ENCODE peak calls at places on chromosomes 1 and 21, in five cellular contexts. B, E, U, Y and L are unnamed samples.

GRCh38 chr1:150560011-150560438 is 10.8 kb downstream of the ADAMTSL4 start:
- DNase-seq in B (peak; percentile 86), E (peak; percentile 78), U (no peak), Y (peak; percentile 85), L (peak; percentile 67)

GRCh38 chr21:15604424-15604823 is 125.4 kb upstream of the USP25 start:
- DNase-seq in B (no peak), E (no peak), U (peak; percentile 52), Y (no peak), L (no peak)

GRCh38 chr21:17513214-17514123 is 626 bp downstream of the CXADR start:
- DNase-seq in B (peak; percentile 66), E (no peak), U (peak; percentile 20), Y (peak; percentile 57), L (no peak)

GRCh38 chr1:204829133-204829532 is 41.5 kb upstream of the NFASC start:
- DNase-seq in B (no peak), E (no peak), U (no peak), Y (no peak), L (no peak)

GRCh38 chr1:245263701-245264100 is 108.9 kb downstream of the KIF26B start:
- DNase-seq in B (no peak), E (no peak), U (no peak), Y (no peak), L (no peak)

GRCh38 chr1:234486858-234487830 is 8.2 kb upstream of the TARBP1 start:
- DNase-seq in B (peak; percentile 48), E (no peak), U (peak; percentile 66), Y (peak; percentile 55), L (peak; percentile 45)

GRCh38 chr1:90721210-90722194 is 4.4 kb upstream of the BARHL2 start:
- DNase-seq in B (peak; percentile 56), E (no peak), U (peak; percentile 21), Y (peak; percentile 62), L (no peak)

GRCh38 chr1:218983848-218984247 is 189.8 kb upstream of the LYPLAL1 start:
- DNase-seq in B (no peak), E (no peak), U (no peak), Y (no peak), L (no peak)

GRCh38 chr21:34612056-34612455 is 2.9 kb downstream of the RCAN1 start:
- DNase-seq in B (no peak), E (no peak), U (no peak), Y (no peak), L (no peak)

GRCh38 chr1:73909043-73909567 is 288.9 kb downstream of the LRRIQ3 start:
- DNase-seq in B (no peak), E (no peak), U (no peak), Y (no peak), L (no peak)

GRCh38 chr1:89844236-89844807 is 23.5 kb downstream of the LRRC8D start:
- DNase-seq in B (no peak), E (no peak), U (no peak), Y (no peak), L (no peak)

GRCh38 chr1:153566414-153567371 is 1.0 kb upstream of the S100A2 start:
- DNase-seq in B (peak; percentile 85), E (peak; percentile 92), U (peak; percentile 98), Y (peak; percentile 98), L (peak; percentile 98)

GRCh38 chr1:164583835-164584539 is 25.0 kb downstream of the PBX1 start:
- DNase-seq in B (no peak), E (no peak), U (no peak), Y (no peak), L (no peak)

GRCh38 chr1:186139706-186140105 is 235.3 kb downstream of the TPR start:
- DNase-seq in B (no peak), E (no peak), U (peak; percentile 70), Y (no peak), L (no peak)

GRCh38 chr1:153790282-153790995 is 15.2 kb downstream of the SLC27A3 start:
- DNase-seq in B (peak; percentile 61), E (peak; percentile 84), U (peak; percentile 35), Y (peak; percentile 78), L (peak; percentile 51)

GRCh38 chr21:44483288-44484237 is 28.3 kb downstream of the LRRC3 start:
- DNase-seq in B (no peak), E (no peak), U (no peak), Y (no peak), L (no peak)

DNA sequence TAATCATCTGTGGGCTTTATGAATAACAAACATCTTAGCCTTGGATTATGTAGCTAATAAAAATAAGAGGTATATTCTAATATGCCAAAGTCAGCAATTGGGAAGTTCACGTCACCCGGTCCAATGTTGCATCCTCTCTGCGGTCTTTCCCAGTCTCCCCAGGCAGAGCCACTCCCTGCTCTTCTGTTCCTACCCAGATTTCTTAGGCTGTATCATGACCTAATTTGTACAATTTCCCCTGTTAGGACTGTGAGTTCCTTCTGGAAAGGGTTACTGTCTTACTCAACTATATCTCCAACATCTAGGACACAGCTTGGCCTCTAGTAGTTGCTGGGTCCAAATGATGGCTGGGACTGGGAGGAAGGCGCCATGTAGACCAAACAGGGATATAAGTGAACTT is 29.8 kb upstream of the C1orf198 start:
- DNase-seq in B (no peak), E (no peak), U (no peak), Y (no peak), L (no peak)
- H3K27ac ChIP-seq in B (no peak overlapping the region), E (no peak overlapping the region), U (no peak overlapping the region), Y (peak overlapping the region; percentile 22), L (no peak overlapping the region)

GRCh38 chr1:78088015-78088414 is 42.2 kb downstream of the GIPC2 start:
- DNase-seq in B (no peak), E (no peak), U (no peak), Y (no peak), L (no peak)

GRCh38 chr1:78091215-78091813 is 45.5 kb downstream of the GIPC2 start:
- DNase-seq in B (no peak), E (no peak), U (no peak), Y (no peak), L (no peak)

GRCh38 chr1:78090734-78091133 is 45.0 kb downstream of the GIPC2 start:
- DNase-seq in B (no peak), E (no peak), U (no peak), Y (no peak), L (no peak)

GRCh38 chr1:78088486-78088885 is 42.7 kb downstream of the GIPC2 start:
- DNase-seq in B (no peak), E (no peak), U (no peak), Y (no peak), L (no peak)

GRCh38 chr1:78089015-78089414 is 43.2 kb downstream of the GIPC2 start:
- DNase-seq in B (no peak), E (no peak), U (no peak), Y (no peak), L (no peak)
- H3K27ac ChIP-seq in B (no peak overlapping the region), E (no peak overlapping the region), U (no peak overlapping the region), Y (no peak overlapping the region), L (no peak overlapping the region)

DNA sequence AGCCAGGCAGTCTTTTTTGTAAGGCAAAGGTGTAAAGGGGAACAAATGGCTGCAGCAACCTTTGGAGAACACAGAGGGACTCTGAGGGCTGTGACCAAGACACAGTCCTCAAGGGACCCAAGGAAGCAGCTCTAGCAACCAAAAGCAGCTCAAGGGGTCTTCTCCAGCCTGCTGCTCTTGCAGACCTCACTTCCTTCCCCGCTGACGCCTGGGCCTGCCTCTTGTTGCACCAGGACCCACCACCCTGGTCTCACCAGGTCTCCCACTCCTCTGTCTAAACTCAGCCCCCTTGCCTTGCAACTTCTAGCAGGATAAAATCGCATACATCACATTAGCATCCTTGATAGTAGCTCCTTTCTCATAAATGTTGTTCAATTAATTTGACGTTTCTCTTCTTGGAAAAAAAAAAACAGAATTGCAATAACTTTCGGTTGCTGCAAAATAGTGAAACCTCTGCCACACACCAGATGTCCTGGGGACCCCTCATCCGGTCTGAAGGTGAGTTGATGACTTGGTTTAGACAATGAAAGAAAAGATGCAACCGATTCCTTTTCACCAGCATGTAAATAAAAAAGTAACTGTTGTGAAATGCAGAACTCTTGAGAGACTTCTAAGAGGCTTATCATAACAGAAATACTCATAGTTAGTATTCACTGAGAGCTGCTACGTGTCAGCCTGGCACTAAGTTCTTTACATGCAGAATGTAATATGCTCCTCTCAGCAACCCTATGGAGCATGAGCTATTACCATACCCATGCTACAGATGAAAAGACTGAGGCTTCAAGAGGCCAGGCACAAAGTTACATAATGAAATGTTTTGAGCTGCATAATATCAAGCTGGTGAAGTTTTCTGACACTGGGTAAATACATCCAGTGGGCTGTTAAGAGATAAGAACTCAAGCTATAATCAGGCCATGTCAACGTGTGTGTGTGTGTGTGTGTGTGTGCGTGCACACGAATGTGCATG is 58.5 kb downstream of the UMODL1 start:
- DNase-seq in B (no peak), E (no peak), U (no peak), Y (no peak), L (no peak)
- H3K27ac ChIP-seq in B (no peak overlapping the region), E (no peak overlapping the region), U (no peak overlapping the region), Y (no peak overlapping the region), L (no peak overlapping the region)

GRCh38 chr1:32541064-32541566 is 1.9 kb downstream of the ZBTB8A start:
- DNase-seq in B (no peak), E (no peak), U (no peak), Y (no peak), L (no peak)

GRCh38 chr1:32539584-32540571 is 651 bp downstream of the ZBTB8A start:
- DNase-seq in B (peak; percentile 46), E (peak; percentile 24), U (peak; percentile 18), Y (peak; percentile 41), L (no peak)

GRCh38 chr1:32536764-32537163 is 2.5 kb upstream of the ZBTB8A start:
- DNase-seq in B (no peak), E (no peak), U (no peak), Y (no peak), L (no peak)

GRCh38 chr1:32540589-32540988 is 1.4 kb downstream of the ZBTB8A start:
- DNase-seq in B (no peak), E (no peak), U (no peak), Y (no peak), L (no peak)

GRCh38 chr1:32538887-32539583 is at the start of gene ZBTB8A:
- DNase-seq in B (peak; percentile 68), E (peak; percentile 18), U (peak; percentile 40), Y (peak; percentile 56), L (peak; percentile 31)
- H3K27ac ChIP-seq in B (peak within 1 kb of the TSS; percentile 83), E (peak within 1 kb of the TSS; percentile 85), U (peak within 1 kb of the TSS; percentile 40), Y (peak within 1 kb of the TSS; percentile 87), L (peak within 1 kb of the TSS; percentile 80)

DNA sequence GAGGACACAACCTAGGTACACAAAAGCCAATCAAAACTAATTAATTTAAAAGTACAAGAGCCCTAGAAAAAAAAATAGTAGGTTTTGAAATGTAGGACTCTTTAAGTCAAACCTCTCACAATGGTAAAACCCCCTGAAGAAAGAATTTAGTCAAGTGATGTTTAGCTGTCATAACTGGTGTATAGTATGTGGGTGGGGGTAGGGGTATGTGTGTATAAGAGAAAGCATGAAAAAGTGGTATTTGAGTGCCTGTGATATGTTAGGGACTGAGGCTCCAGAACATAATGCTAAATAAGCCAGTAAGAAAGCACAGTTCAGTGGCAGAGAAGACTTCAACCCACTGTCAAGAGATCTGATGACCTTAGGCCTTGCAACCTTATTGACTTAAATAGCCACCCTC is 507.9 kb downstream of the TTLL7 start:
- DNase-seq in B (no peak), E (no peak), U (no peak), Y (no peak), L (no peak)
- H3K27ac ChIP-seq in B (no peak overlapping the region), E (no peak overlapping the region), U (no peak overlapping the region), Y (no peak overlapping the region), L (no peak overlapping the region)